ENCODE peak calls at places on chromosomes 4 and X, in six cellular contexts. R is PC-3, G is GM23248, T is MM.1S, D is HCT116, K is SK-N-SH. B is an unnamed sample.

GRCh38 chr4:118954246-118954645 is 65.6 kb downstream of the SYNPO2 start:
- DNase-seq in R (peak; percentile 47), G (peak; percentile 64), T (no peak), D (peak; percentile 15), K (no peak), B (no peak)

GRCh38 chr4:119286377-119287002 is 35.4 kb downstream of the FABP2 start:
- DNase-seq in R (peak; percentile 62), G (peak; percentile 83), T (peak; percentile 62), D (peak; percentile 47), K (peak; percentile 32), B (peak; percentile 38)

GRCh38 chrX:123108513-123109427 is 75.3 kb upstream of the GRIA3 start:
- DNase-seq in R (no peak), G (no peak), T (no peak), D (no peak), K (no peak), B (no peak)

GRCh38 chrX:21745756-21746155 is 12.2 kb downstream of the SMPX start:
- DNase-seq in R (peak; percentile 63), G (peak; percentile 49), T (peak; percentile 9), D (no peak), K (peak; percentile 15), B (peak; percentile 8)

GRCh38 chr4:106369456-106370060 is 980 bp upstream of the GIMD1 start:
- DNase-seq in R (peak; percentile 73), G (peak; percentile 85), T (peak; percentile 70), D (peak; percentile 79), K (peak; percentile 14), B (peak; percentile 67)

GRCh38 chrX:1453951-1454785 is 1.5 kb upstream of the ASMTL start:
- DNase-seq in R (peak; percentile 82), G (peak; percentile 83), T (peak; percentile 81), D (peak; percentile 36), K (peak; percentile 85), B (peak; percentile 91)

GRCh38 chr4:158025131-158025530 is 147.7 kb downstream of the GASK1B start:
- DNase-seq in R (peak; percentile 75), G (peak; percentile 53), T (no peak), D (peak; percentile 13), K (no peak), B (no peak)

GRCh38 chr4:185520119-185520518 is 15.2 kb downstream of the PDLIM3 start:
- DNase-seq in R (no peak), G (no peak), T (no peak), D (no peak), K (no peak), B (no peak)

GRCh38 chr4:20017035-20017434 is 234.7 kb upstream of the SLIT2 start:
- DNase-seq in R (peak; percentile 61), G (peak; percentile 86), T (no peak), D (no peak), K (no peak), B (no peak)

GRCh38 chrX:139544591-139544990 is 14.1 kb downstream of the F9 start:
- DNase-seq in R (no peak), G (no peak), T (no peak), D (no peak), K (no peak), B (no peak)

GRCh38 chr4:83510442-83510841 is 25.5 kb upstream of the GPAT3 start:
- DNase-seq in R (no peak), G (no peak), T (no peak), D (no peak), K (no peak), B (no peak)

GRCh38 chrX:56397636-56398035 is 165.5 kb downstream of the KLF8 start:
- DNase-seq in R (no peak), G (no peak), T (peak; percentile 51), D (no peak), K (no peak), B (no peak)

GRCh38 chr4:163256680-163257343 is 75.6 kb downstream of the NPY1R start:
- DNase-seq in R (no peak), G (no peak), T (no peak), D (no peak), K (no peak), B (no peak)

GRCh38 chr4:122163301-122163700 is 11.2 kb downstream of the BLTP1 start:
- DNase-seq in R (no peak), G (no peak), T (no peak), D (no peak), K (no peak), B (no peak)

GRCh38 chr4:37661643-37662221 is 24.4 kb downstream of the RELL1 start:
- DNase-seq in R (no peak), G (peak; percentile 32), T (no peak), D (no peak), K (no peak), B (no peak)

GRCh38 chr4:1012031-1012739 is 759 bp downstream of the FGFRL1 start:
- DNase-seq in R (peak; percentile 34), G (peak; percentile 66), T (no peak), D (no peak), K (peak; percentile 72), B (peak; percentile 77)
- H3K4me3 ChIP-seq in R (peak overlapping the region; percentile 73), G (peak overlapping the region; percentile 77), T (no peak overlapping the region), D (peak overlapping the region; percentile 70), K (peak overlapping the region; percentile 61), B (peak overlapping the region; percentile 56)

GRCh38 chrX:23883737-23884354 is 23.9 kb downstream of the APOO start:
- DNase-seq in R (peak; percentile 84), G (peak; percentile 84), T (no peak), D (peak; percentile 66), K (no peak), B (no peak)
- TF ChIP-seq EZH2phosphoT487 in R (no peak), G (no peak), T (no peak), D (no peak), K (no peak), B (no peak)

DNA sequence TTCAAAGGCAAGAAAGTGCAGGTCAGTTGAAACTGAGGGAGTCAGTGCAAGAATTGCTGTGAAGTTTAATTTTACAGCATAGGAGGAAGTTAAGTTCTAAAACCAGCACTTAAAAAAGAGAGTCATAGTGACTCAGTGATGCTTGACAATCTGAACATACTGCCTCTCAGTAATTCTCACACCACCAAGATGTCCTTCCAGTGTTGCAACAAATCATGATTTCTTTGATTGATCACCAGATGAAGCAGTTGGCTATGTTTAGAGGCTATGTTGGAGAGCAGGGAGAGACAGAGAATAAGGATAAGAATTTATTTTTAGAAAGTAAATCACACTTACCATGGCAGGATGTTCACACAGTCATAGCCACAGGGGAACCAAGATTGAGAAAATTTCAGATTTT is 13.2 kb downstream of the TRIM2 start:
- DNase-seq in R (no peak), G (peak; percentile 65), T (no peak), D (no peak), K (no peak), B (no peak)
- H3K9ac ChIP-seq in R (no peak overlapping the region), G (no peak overlapping the region), T (no peak overlapping the region), D (no peak overlapping the region), K (no peak overlapping the region), B (no peak overlapping the region)

GRCh38 chrX:72713130-72713529 is 976 bp downstream of the PHKA1 start:
- DNase-seq in R (peak; percentile 8), G (no peak), T (no peak), D (no peak), K (no peak), B (no peak)
- H3K4me3 ChIP-seq in R (peak overlapping the region; percentile 71), G (peak overlapping the region; percentile 84), T (peak overlapping the region; percentile 63), D (peak overlapping the region; percentile 51), K (peak overlapping the region; percentile 66), B (peak overlapping the region; percentile 48)

GRCh38 chr4:8542776-8543525 is 37.2 kb upstream of the GPR78 start:
- DNase-seq in R (no peak), G (peak; percentile 59), T (no peak), D (no peak), K (no peak), B (no peak)
- TF ChIP-seq EZH2phosphoT487 in R (no peak), G (no peak), T (no peak), D (no peak), K (no peak), B (no peak)

GRCh38 chr4:167897116-167897515 is 195.2 kb upstream of the ANXA10 start:
- DNase-seq in R (no peak), G (no peak), T (no peak), D (peak; percentile 23), K (peak; percentile 15), B (peak; percentile 67)
- H3K9ac ChIP-seq in R (no peak overlapping the region), G (no peak overlapping the region), T (no peak overlapping the region), D (no peak overlapping the region), K (no peak overlapping the region), B (no peak overlapping the region)

GRCh38 chr4:95549246-95550138 is 719 bp upstream of the UNC5C start:
- DNase-seq in R (no peak), G (peak; percentile 19), T (no peak), D (no peak), K (peak; percentile 63), B (peak; percentile 70)
- H3K4me3 ChIP-seq in R (peak overlapping the region; percentile 73), G (peak overlapping the region; percentile 61), T (no peak overlapping the region), D (no peak overlapping the region), K (peak overlapping the region; percentile 82), B (peak overlapping the region; percentile 68)